ENCODE peak calls at places on chromosomes 6 and 20, in five cellular contexts. F is fibroblast of lung, U is GM23338, I is GM23248, K is OCI-LY7. L is an unnamed sample.

GRCh38 chr20:50347568-50347981 is 156.9 kb downstream of the CEBPB start:
- DNase-seq in F (no peak), U (no peak), I (no peak), K (no peak), L (no peak)

GRCh38 chr20:11207749-11208502 is 534.1 kb upstream of the JAG1 start:
- DNase-seq in F (peak; percentile 93), U (no peak), I (peak; percentile 85), K (no peak), L (peak; percentile 80)

GRCh38 chr6:1111361-1111760 is 200.5 kb upstream of the FOXQ1 start:
- DNase-seq in F (no peak), U (no peak), I (no peak), K (no peak), L (no peak)

GRCh38 chr6:148316308-148316707 is 26.3 kb upstream of the SASH1 start:
- DNase-seq in F (no peak), U (no peak), I (no peak), K (no peak), L (no peak)

GRCh38 chr6:165987483-165988305 is 180.0 kb downstream of the TBXT start:
- DNase-seq in F (peak; percentile 86), U (peak; percentile 81), I (peak; percentile 90), K (no peak), L (peak; percentile 62)

GRCh38 chr6:41523957-41524633 is 22.1 kb upstream of the FOXP4 start:
- DNase-seq in F (no peak), U (peak; percentile 32), I (no peak), K (no peak), L (no peak)

GRCh38 chr6:168860341-168860740 is 393.3 kb downstream of the THBS2 start:
- DNase-seq in F (no peak), U (no peak), I (no peak), K (no peak), L (no peak)

GRCh38 chr20:1171461-1172093 is 13.2 kb downstream of the TMEM74B start:
- DNase-seq in F (peak; percentile 18), U (peak; percentile 76), I (peak; percentile 46), K (peak; percentile 10), L (peak; percentile 79)

GRCh38 chr6:143313163-143313562 is 137.3 kb downstream of the ADAT2 start:
- DNase-seq in F (no peak), U (no peak), I (no peak), K (no peak), L (no peak)

GRCh38 chr6:108555399-108556052 is 5.2 kb upstream of the FOXO3 start:
- DNase-seq in F (no peak), U (no peak), I (no peak), K (no peak), L (no peak)

DNA sequence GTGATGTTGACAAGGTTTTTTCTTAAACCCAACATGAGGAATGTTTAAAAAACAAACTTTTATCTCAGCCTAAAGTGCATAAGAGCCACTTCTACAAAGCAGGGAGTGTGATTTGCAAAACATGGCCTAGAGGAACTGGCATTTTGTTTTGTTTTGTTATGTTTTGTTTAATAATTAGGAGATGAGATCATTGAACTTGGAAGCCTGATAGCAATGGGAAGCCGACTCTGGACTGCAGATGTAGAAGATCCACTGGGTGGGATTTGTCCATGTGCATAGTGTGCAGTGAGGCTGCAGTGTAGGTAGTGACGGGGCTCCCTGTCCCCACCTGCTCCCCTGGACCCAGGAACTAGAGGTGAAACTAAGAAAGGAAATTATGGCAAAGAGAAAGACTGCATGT is 17.7 kb upstream of the MAP3K4 start:
- DNase-seq in F (peak; percentile 47), U (no peak), I (peak; percentile 84), K (no peak), L (no peak)
- H3K27ac ChIP-seq in F (peak overlapping the region; percentile 70), U (no peak overlapping the region), I (peak overlapping the region; percentile 98), K (no peak overlapping the region), L (peak overlapping the region; percentile 35)

GRCh38 chr6:11276911-11277274 is 44.4 kb upstream of the NEDD9 start:
- DNase-seq in F (no peak), U (no peak), I (peak; percentile 11), K (no peak), L (no peak)
- H3K4me2 ChIP-seq in F (no peak overlapping the region), U (peak overlapping the region; percentile 10), I (peak overlapping the region; percentile 32), K (no peak overlapping the region), L (no peak overlapping the region)

GRCh38 chr20:19885576-19885956 is 127.5 kb downstream of the RIN2 start:
- DNase-seq in F (no peak), U (no peak), I (peak; percentile 23), K (no peak), L (no peak)
- H3K27ac ChIP-seq in F (peak overlapping the region; percentile 84), U (no peak overlapping the region), I (peak overlapping the region; percentile 91), K (no peak overlapping the region), L (peak overlapping the region; percentile 89)

GRCh38 chr6:29946380-29946779 is 4.0 kb downstream of the HLA-A start:
- DNase-seq in F (no peak), U (no peak), I (no peak), K (no peak), L (no peak)

GRCh38 chr6:29948277-29948676 is 5.9 kb downstream of the HLA-A start:
- DNase-seq in F (no peak), U (no peak), I (no peak), K (no peak), L (no peak)

GRCh38 chr6:29945421-29945820 is 3.1 kb downstream of the HLA-A start:
- DNase-seq in F (no peak), U (no peak), I (no peak), K (no peak), L (no peak)

GRCh38 chr6:29947292-29947980 is 5.1 kb downstream of the HLA-A start:
- DNase-seq in F (no peak), U (no peak), I (no peak), K (no peak), L (no peak)

GRCh38 chr6:29946787-29947186 is 4.5 kb downstream of the HLA-A start:
- DNase-seq in F (no peak), U (no peak), I (no peak), K (no peak), L (no peak)
- H3K4me2 ChIP-seq in F (no peak overlapping the region), U (no peak overlapping the region), I (no peak overlapping the region), K (no peak overlapping the region), L (no peak overlapping the region)

GRCh38 chr20:62148908-62149314 is 5.3 kb downstream of the SS18L1 start:
- DNase-seq in F (no peak), U (no peak), I (no peak), K (no peak), L (no peak)
- H3K27ac ChIP-seq in F (no peak overlapping the region), U (peak overlapping the region; percentile 3), I (no peak overlapping the region), K (no peak overlapping the region), L (no peak overlapping the region)

DNA sequence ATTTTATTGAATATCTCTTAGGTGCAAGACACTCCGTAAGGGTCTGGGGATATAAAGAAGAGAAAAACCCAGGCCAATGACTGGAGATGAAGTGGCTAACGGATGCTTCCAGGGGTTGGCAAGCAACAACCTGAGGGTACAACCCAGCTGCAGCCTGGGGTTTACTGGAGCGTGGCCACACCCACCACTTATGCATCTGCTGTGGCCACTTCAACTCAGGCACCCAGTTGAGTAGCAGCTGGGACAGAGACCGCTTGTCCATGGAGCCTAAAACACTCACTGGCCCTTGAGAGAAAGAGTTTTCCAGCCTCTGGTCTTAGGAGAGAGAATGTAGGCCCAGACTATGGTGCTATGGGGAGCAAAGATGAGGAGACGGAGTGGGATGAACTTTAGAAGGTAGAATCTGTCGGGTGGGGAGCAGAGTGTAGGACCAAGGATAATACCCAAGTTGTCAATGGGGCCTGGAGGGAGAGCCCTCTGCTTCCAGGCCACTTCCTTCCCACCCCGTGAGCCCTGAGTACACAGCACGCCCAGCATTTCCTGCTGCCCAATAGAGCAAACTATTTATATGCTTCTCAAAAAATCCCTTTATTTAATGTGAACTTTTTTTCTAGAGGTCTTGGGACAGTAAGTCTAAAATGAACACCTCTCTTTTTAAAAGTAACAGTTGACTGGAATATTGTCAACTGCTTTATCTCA is 46.8 kb upstream of the PXDC1 start:
- DNase-seq in F (peak; percentile 56), U (no peak), I (no peak), K (no peak), L (no peak)
- H3K4me2 ChIP-seq in F (no peak overlapping the region), U (no peak overlapping the region), I (peak overlapping the region; percentile 87), K (no peak overlapping the region), L (no peak overlapping the region)

DNA sequence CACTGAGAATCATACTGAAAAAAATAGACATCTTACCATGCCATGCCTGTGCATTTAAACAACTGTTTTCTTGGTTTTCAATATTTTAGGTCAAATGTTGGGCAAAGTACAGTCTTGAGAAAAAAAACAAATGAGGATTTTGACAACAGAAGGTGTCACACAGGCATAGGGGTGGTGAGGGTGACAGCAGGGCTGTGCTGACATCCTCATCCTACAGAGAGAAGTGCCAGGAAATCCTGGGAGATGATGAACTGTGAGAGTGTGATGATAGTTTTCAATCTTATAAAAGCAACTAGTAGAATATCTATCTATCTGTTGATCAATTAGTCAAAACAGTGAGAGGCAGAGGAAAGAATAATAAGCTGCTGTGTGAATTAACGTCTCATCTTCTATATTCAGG is 23.9 kb downstream of the CST8 start:
- DNase-seq in F (no peak), U (no peak), I (no peak), K (no peak), L (no peak)
- H3K27ac ChIP-seq in F (no peak overlapping the region), U (peak overlapping the region; percentile 47), I (no peak overlapping the region), K (no peak overlapping the region), L (no peak overlapping the region)

DNA sequence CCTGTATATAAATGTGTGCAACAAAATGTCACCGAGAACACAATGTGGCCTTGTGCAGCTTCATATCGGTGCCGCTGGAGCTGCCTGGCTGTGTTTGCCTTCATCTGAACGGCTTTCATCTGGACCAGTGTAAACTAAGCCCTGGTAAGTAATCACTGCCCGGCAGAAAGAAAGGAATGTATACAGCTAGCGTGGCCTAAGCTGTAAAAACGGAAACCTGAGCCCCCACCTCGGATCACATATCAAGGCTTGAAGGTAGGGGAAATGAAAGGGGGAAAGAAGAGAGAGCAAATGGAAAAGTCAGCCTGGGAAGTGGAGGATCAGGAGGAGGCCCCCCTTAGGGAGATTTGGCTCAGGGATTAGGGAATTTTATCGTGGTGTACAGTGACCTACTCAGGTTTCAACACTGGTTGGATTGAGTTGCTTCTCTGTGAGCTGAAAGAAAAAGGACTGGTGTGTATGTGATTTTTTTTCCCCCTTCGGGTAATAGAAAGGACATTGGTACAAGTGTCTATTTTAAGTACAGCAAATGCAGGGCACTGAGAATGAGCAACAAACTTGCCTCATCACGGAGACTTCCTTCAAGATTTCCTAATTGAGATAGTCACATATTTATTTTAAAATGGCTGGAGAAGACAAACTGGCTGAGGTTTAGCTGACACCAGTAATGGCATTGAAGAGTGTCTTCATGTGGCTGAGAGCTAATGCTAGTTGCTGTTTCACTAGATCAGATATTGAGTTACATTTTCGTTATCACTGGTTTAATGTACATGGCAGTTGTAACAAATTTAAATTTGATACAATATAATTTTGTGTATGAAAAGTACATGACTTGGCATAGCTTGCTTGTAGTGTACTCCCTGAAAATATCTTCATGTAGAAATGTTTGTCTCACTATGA is 3.5 kb downstream of the SOBP start:
- DNase-seq in F (peak; percentile 31), U (peak; percentile 59), I (peak; percentile 24), K (no peak), L (peak; percentile 31)
- H3K4me2 ChIP-seq in F (peak overlapping the region; percentile 46), U (peak overlapping the region; percentile 94), I (no peak overlapping the region), K (peak overlapping the region; percentile 78), L (peak overlapping the region; percentile 97)